ENCODE peak calls at places on chromosomes 6 and 20, in four cellular contexts. A, E, F and Q are unnamed samples.

GRCh38 chr6:159151266-159151855 is 17.8 kb upstream of the FNDC1 start:
- DNase-seq in A (no peak), E (no peak), F (no peak), Q (no peak)

GRCh38 chr6:35311390-35312075 is 13.9 kb downstream of the DEF6 start:
- DNase-seq in A (peak), E (no peak), F (no peak), Q (no peak)

GRCh38 chr6:170454512-170455285 is 98.4 kb downstream of the PSMB1 start:
- DNase-seq in A (no peak), E (no peak), F (no peak), Q (no peak)

GRCh38 chr6:149049230-149049629 is 268.3 kb upstream of the TAB2 start:
- DNase-seq in A (no peak), E (no peak), F (no peak), Q (no peak)

GRCh38 chr6:163252132-163252729 is 162.3 kb upstream of the QKI start:
- DNase-seq in A (no peak), E (no peak), F (no peak), Q (no peak)

GRCh38 chr6:145813285-145814034 is 1.1 kb downstream of the FBXO30 start:
- DNase-seq in A (no peak), E (peak), F (no peak), Q (no peak)

GRCh38 chr20:38161412-38161774 is 3.7 kb downstream of the TGM2 start:
- DNase-seq in A (no peak), E (no peak), F (no peak), Q (no peak)

GRCh38 chr6:67683960-67684359 is 951.1 kb upstream of the ADGRB3 start:
- DNase-seq in A (no peak), E (peak), F (no peak), Q (no peak)

GRCh38 chr6:240151-240550 is 52.1 kb upstream of the DUSP22 start:
- DNase-seq in A (no peak), E (no peak), F (no peak), Q (no peak)

DNA sequence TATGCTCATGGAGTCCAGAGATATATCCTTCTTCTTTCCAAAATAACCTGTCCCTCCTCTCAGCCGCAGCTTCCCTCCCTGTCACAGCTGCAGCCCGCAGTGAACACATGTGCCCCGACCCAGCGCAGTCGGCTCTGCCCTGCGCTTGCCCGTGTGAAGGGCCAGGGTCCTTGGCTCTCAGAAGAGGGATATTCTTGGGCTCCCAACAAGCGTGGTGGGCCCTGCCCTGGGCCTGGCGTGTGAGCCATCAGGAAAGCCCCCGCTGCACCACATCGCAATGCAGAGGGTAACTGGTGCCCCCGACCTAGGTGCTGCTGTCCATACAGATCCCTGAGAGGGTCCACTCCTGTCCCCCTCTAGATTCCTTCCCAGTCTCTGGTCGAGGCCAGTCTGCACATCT is 65.2 kb downstream of the SSR1 start:
- DNase-seq in A (no peak), E (no peak), F (no peak), Q (no peak)
- TF ChIP-seq POLR2AphosphoS5 in A (no peak), E (no peak), F (no peak), Q (no peak)

DNA sequence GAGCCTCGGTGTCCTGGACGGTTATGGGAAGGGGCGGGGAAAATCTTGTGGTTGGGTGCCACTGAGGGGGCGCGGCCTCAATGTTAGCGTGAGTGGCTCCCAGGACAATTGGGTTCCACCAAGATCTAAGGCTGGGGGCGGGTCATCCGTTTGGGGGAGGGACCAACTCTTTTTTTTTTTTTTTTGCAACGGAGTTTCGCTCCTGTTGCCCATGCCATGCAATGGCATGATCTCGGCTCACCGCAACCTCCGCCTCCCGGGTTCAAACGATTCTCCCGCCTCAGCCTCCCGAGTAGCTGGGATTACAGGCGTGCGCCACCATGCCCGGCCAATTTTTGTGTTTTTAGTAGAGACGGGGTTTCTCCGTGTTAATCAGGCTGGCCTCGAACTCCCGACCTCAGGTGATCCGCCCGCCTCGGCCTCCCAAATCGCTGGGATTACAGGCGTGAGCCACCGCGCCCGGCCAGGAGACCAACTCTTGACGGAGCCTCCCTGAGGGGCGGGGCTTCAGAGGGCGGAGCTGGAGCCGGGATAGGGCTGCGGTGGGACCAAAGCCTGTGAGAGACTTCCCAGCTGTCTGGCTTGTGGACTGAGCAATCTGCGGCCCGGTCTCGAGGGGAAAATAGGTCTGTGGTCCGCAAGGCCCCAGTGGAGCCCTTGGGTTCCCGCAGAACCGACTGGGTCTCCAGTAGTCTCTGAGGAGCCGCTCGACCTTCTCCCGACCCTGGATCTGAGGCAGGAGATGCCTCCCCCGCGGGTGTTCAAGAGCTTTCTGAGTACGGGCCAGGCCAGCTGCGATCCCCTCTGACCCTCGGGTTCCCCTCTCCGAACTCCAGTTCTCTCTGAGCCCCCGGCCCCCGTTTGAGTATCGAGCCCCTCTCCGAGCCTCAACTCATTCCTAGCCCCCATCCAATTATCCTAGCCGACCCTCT is 1.1 kb downstream of the SPAG4 start:
- DNase-seq in A (no peak), E (peak), F (peak), Q (peak)
- TF ChIP-seq POLR2AphosphoS5 in A (peak), E (peak), F (no peak), Q (no peak)

GRCh38 chr6:108673153-108673552 is 112.4 kb downstream of the FOXO3 start:
- DNase-seq in A (no peak), E (no peak), F (no peak), Q (no peak)
- TF ChIP-seq POLR2AphosphoS5 in A (no peak), E (no peak), F (no peak), Q (no peak)

GRCh38 chr6:48229849-48230248 is 118.9 kb upstream of the PTCHD4 start:
- DNase-seq in A (no peak), E (no peak), F (no peak), Q (no peak)
- TF ChIP-seq POLR2AphosphoS5 in A (no peak), E (no peak), F (no peak), Q (no peak)

GRCh38 chr20:7667194-7667593 is 273.1 kb downstream of the HAO1 start:
- DNase-seq in A (no peak), E (no peak), F (no peak), Q (no peak)

GRCh38 chr20:7660165-7660564 is 280.1 kb downstream of the HAO1 start:
- DNase-seq in A (no peak), E (no peak), F (no peak), Q (no peak)

DNA sequence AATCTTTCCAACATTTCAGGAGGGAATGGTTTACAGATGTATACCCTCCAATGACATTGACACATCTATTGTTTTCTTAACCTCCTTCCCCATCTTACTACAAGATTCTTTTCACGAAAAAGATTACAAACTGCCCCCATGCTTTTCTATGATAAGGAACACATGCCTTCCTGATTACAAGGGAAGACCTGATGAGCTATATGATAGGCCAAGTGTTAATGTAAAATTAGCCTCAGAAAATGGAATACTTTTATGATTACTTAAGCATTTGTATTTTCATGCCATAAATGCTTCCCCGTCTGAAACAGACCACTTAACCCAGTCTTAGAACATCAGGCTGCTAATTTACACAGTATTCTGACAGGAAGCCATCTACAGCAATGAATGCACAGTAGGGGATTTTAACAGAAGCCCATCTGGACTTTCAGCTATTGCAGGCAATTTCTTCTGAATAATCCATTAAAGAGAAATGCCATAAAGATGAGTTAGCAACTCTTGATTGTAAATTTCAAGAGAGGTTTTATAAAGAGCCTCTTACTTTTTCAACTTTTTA is 274.9 kb downstream of the HAO1 start:
- DNase-seq in A (no peak), E (no peak), F (no peak), Q (no peak)
- TF ChIP-seq POLR2AphosphoS5 in A (no peak), E (no peak), F (no peak), Q (no peak)

GRCh38 chr6:133951881-133952814 is 876 bp upstream of the TBPL1 start:
- DNase-seq in A (no peak), E (peak), F (peak), Q (no peak)
- TF ChIP-seq POLR2AphosphoS5 in A (no peak), E (no peak), F (peak), Q (peak)

DNA sequence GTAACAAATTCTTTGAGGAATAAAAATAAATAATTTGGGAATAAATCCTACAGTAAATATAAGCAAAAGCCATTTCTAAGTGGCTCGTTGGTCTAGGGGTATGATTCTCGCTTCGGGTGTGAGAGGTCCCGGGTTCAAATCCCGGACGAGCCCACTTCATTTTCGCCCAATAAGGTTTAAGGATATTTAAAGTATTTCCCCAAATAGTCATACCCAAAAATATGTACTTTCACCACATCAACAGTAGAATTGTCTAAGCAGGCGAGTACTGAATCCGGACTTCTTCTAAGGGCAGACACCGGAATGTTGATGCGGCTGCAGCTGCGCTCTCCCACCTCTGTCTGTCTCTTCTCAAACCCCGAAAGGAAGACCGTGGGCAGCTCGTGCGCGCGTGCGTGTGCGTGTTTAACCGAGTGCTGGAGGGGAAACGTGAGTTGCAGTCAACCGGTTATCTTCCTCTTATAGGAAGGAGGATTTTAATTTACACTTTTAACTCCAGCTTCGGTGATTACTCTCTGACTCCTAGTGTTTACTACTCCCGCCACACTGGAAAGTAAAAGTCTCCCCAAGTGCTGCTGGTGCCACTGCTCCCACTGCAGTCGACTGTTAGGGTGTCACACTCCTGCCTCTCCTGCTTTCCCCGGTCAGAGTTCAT is 155.7 kb upstream of the PRSS16 start:
- DNase-seq in A (no peak), E (peak), F (peak), Q (no peak)
- TF ChIP-seq POLR2AphosphoS5 in A (no peak), E (peak), F (no peak), Q (no peak)

DNA sequence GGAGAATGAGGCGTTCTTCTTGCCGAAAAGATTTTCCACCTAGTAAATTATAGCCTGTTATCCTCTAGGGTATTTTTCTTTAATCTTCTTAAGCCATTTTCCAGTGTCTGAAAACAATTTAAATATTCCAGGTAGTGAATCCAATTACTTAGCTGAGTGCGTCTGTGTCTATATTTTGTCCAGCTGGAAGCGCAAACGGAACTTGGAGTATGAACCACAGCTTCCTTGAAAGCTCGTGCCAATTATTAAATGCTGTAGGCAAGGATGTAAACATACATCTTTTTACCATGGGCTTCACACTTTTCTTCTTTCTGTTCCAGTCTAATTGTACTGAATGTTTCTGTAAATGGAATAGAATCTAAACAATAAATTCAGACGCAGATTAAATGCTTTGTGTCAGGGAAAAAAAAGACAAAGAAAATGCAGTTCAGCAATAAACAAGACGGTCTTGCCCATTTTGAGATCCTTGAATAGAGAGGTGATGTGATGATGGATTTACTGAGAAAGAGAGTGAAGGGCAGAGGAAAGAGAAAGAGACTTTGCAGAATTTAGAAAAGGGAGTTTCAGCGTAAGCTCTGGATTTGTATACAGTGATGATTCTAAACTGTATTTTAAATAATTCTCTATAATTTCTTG is 1.9 kb downstream of the PLCB1 start:
- DNase-seq in A (no peak), E (no peak), F (no peak), Q (no peak)
- TF ChIP-seq POLR2AphosphoS5 in A (no peak), E (no peak), F (no peak), Q (no peak)